ENCODE peak calls at places on chromosomes 1 and 21, in four cellular contexts. K is GM06990, U is AG04450, T is pancreas. E is an unnamed sample.

GRCh38 chr1:29121516-29121937 is 2.2 kb downstream of the TMEM200B start:
- DNase-seq in K (no peak), U (no peak), T (no peak), E (peak)

GRCh38 chr1:175853681-175854080 is 110.3 kb upstream of the TNR start:
- DNase-seq in K (no peak), U (no peak), T (no peak), E (no peak)

GRCh38 chr21:14480601-14481000 is 65.5 kb downstream of the SAMSN1 start:
- DNase-seq in T (no peak), U (no peak), K (peak), E (no peak)

GRCh38 chr21:42524341-42525227 is 10.9 kb downstream of the SLC37A1 start:
- DNase-seq in U (no peak), T (peak), K (peak), E (peak)

GRCh38 chr1:11053758-11054137 is 6.1 kb downstream of the SRM start:
- DNase-seq in K (no peak), T (peak), U (no peak), E (no peak)

GRCh38 chr21:27372381-27372780 is 405.5 kb upstream of the ADAMTS5 start:
- DNase-seq in K (no peak), T (no peak), U (no peak), E (no peak)

GRCh38 chr1:236140705-236141446 is 1.5 kb upstream of the GPR137B start:
- DNase-seq in K (no peak), T (no peak), U (no peak), E (no peak)

GRCh38 chr1:238951809-238952208 is 434.6 kb upstream of the CHRM3 start:
- DNase-seq in T (no peak), U (no peak), K (no peak), E (no peak)

GRCh38 chr1:25863486-25864262 is 4.4 kb upstream of the AUNIP start:
- DNase-seq in T (no peak), U (no peak), K (no peak), E (no peak)

DNA sequence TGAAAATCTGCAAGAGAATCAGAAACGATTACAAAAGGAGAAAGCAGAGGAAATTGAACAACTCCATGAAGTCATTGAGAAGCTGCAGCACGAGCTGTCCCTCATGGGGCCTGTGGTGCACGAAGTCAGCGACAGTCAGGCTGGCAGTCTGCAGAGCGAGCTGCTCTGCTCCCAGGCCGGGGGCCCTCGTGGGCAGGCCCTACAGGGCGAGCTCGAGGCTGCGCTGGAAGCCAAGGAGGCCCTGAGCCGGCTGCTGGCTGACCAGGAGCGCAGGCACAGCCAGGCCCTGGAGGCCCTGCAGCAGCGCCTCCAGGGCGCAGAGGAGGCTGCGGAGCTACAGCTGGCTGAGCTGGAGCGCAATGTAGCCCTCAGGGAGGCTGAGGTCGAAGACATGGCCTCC is 47.5 kb upstream of the DIP2A start:
- DNase-seq in U (no peak), T (no peak), K (no peak), E (no peak)
- TF ChIP-seq CTCF in U (no peak), T (no peak), K (no peak), E (no peak)

GRCh38 chr1:91400133-91400725 is 4.4 kb downstream of the HFM1 start:
- DNase-seq in U (no peak), K (no peak), T (no peak), E (no peak)
- TF ChIP-seq CTCF in U (no peak), K (no peak), T (no peak), E (no peak)

GRCh38 chr1:81813691-81814090 is 13.0 kb downstream of the ADGRL2 start:
- DNase-seq in K (no peak), U (no peak), T (no peak), E (no peak)

GRCh38 chr1:81808760-81809159 is 8.0 kb downstream of the ADGRL2 start:
- DNase-seq in U (no peak), K (no peak), T (no peak), E (no peak)

GRCh38 chr1:81812712-81813111 is 12.0 kb downstream of the ADGRL2 start:
- DNase-seq in K (no peak), T (no peak), U (no peak), E (no peak)

GRCh38 chr1:81809808-81810207 is 9.1 kb downstream of the ADGRL2 start:
- DNase-seq in U (no peak), K (no peak), T (no peak), E (no peak)

DNA sequence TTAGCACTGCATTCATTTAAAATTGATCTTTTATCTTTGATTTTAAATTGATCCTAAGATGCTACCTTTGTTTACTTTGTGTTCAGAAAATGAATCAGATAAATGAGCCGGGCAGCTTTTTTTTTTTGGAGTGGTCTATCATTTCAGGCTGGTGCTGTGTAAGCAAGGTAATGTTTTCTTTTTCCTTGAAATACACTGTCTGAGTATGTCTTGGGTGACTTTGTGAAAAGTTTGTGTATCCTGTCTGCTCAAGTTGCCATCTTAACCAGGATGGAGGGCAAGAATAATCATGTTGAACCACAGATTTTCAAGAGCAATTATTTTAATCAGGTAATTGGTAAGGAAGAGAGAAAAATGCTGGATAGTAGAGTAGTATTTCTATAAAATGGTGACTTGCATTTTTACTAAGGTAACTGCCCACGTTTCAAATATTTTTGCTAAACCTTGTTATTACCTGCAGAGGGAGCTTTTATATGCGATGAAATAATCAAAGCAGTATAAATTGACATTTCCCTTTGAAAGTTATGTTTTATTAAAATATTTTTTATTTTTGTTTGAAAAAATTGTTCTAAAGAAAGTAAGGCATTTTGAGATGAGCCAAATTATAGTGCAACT is 11.1 kb downstream of the ADGRL2 start:
- DNase-seq in K (no peak), U (no peak), T (no peak), E (no peak)
- TF ChIP-seq CTCF in K (no peak), U (peak), T (no peak), E (no peak)

GRCh38 chr1:88079036-88079435 is 605.0 kb upstream of the PKN2 start:
- DNase-seq in U (no peak), K (no peak), T (no peak), E (no peak)
- TF ChIP-seq CTCF in U (peak), K (peak), T (no peak), E (no peak)

GRCh38 chr1:76901158-76901767 is 34.0 kb downstream of the ST6GALNAC5 start:
- DNase-seq in T (no peak), U (peak), K (peak), E (peak)
- TF ChIP-seq CTCF in T (no peak), U (peak), K (peak), E (peak)

GRCh38 chr1:64865105-64865757 is 101.1 kb downstream of the JAK1 start:
- DNase-seq in T (no peak), K (no peak), U (no peak), E (no peak)

GRCh38 chr1:64861611-64862010 is 104.7 kb downstream of the JAK1 start:
- DNase-seq in U (no peak), K (no peak), T (no peak), E (no peak)

GRCh38 chr1:64867266-64867665 is 99.1 kb downstream of the JAK1 start:
- DNase-seq in K (no peak), T (no peak), U (no peak), E (no peak)

GRCh38 chr1:64866689-64867088 is 99.7 kb downstream of the JAK1 start:
- DNase-seq in T (no peak), U (no peak), K (no peak), E (no peak)

GRCh38 chr1:64864018-64864945 is 102.1 kb downstream of the JAK1 start:
- DNase-seq in U (no peak), T (no peak), K (peak), E (peak)
- TF ChIP-seq CTCF in U (no peak), T (no peak), K (no peak), E (no peak)

GRCh38 chr1:45332346-45332720 is 5.6 kb downstream of the HPDL start:
- DNase-seq in T (no peak), U (no peak), K (no peak), E (no peak)

GRCh38 chr1:45331436-45332345 is 5.0 kb downstream of the HPDL start:
- DNase-seq in U (no peak), T (no peak), K (no peak), E (no peak)

GRCh38 chr1:45335732-45336365 is 4.1 kb upstream of the TOE1 start:
- DNase-seq in K (no peak), U (no peak), T (no peak), E (no peak)

GRCh38 chr1:45337630-45338320 is 2.2 kb upstream of the TOE1 start:
- DNase-seq in U (no peak), T (no peak), K (no peak), E (no peak)

DNA sequence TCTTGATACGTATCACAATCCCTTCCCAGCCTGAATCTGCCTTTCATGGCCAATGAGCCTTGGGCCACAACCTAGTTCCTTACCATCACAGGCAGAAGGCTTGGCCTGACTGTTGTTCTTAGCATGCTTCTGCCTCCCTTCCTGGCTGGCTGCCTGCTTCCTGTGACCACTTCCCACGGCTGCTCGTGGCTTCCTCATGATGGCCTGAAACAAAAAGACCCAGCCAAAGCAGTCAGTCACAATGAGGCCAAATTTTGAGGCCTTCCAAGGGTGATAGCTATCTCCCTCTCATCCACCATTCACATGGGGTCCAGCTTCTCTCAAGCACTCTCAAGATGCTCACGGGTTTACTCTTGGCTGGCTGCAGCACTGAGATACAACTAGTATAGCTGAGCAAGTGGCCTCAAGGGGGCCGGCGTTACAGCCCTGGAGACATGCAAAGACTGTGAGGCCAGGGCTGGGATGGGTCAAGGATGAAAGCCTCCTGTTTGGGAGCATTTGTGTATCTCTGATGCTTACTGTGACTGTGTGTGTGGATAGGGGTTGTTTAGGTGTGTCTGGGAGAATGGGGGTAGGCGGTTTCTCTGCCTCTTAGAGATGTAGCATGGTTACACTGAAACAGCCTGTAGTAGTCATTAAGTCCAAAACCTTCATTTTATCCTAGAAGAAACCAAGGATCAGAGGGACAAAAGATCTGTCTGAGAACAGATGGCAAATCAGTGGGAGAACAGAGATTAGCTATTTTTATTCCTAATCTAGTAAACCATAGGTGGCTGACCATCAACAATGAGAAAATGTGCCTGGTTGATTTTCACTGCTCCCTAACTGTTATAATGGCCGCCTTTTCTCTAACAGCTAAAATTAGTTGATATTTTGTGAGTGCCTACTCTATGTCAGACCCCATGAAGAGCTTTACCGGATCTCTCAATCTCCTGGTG is 5.4 kb upstream of the TOE1 start:
- DNase-seq in K (no peak), T (no peak), U (no peak), E (no peak)
- TF ChIP-seq CTCF in K (peak), T (no peak), U (peak), E (no peak)

DNA sequence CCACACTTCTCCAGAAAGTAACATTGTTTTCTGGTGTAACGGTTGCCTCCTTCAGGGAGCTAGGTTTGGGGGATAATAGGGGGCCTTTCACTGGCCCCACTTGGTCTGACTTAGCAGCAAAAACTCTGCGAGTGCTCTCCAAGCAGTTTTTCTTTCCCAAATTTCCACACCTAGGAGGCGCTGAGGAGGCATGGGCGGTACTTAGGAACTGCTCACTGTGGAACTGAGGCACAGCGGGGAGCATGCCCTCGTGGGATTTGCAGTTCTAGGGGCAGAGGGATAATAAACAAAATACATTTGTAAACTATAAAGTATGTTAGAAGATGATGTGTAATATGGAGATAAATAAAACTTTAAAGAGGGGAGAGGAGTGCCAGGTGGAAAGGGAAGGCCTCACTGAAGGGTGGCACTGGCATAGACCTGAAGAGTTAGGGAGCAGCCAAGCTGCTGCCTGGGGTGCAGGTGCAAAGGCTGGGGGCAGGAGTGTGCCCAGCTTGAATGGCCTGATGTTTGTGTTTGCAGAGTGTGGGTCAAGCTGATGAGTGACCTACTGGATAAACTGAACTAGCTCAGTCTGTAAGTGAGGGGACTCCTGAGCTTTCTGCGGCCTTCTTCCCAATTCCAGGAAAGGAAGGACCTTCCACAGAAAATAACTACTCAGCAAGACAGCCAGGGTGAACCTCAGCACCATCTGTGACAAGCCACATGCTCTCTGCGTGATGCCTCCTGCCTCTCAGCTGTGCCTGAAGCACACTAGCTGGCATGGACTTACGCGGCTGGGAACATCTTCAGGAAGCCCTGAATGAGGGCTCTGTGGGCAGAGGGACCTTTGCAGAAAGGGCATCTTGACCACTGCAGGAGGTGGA is 1.9 kb downstream of the EPHX1 start:
- DNase-seq in K (no peak), U (no peak), T (no peak), E (no peak)
- TF ChIP-seq CTCF in K (peak), U (peak), T (peak), E (no peak)

GRCh38 chr1:174262747-174263241 is 103.5 kb downstream of the RABGAP1L start:
- DNase-seq in T (no peak), U (peak), K (peak), E (peak)

GRCh38 chr1:174258148-174258550 is 98.8 kb downstream of the RABGAP1L start:
- DNase-seq in T (no peak), U (peak), K (no peak), E (peak)
- TF ChIP-seq CTCF in T (peak), U (peak), K (peak), E (peak)